ENCODE peak calls at places on chromosome 12, in six cellular contexts. One of them, this sample, is unnamed.

GRCh38 chr12:51049525-51049924 is 1.4 kb downstream of the LETMD1 start:
- DNase-seq in A549: no peak
- DNase-seq in ovary: no peak
- DNase-seq in aorta: no peak
- DNase-seq in breast epithelium: no peak
- DNase-seq in CD4-positive, CD25-positive, alpha-beta regulatory T cell: no peak
- DNase-seq in this sample: no peak

GRCh38 chr12:77442633-77443032 is 377.3 kb upstream of the E2F7 start:
- DNase-seq in A549: no peak
- DNase-seq in ovary: no peak
- DNase-seq in aorta: no peak
- DNase-seq in breast epithelium: no peak
- DNase-seq in CD4-positive, CD25-positive, alpha-beta regulatory T cell: no peak
- DNase-seq in this sample: no peak

GRCh38 chr12:3614806-3615466 is 123.9 kb downstream of the PRMT8 start:
- DNase-seq in A549: no peak
- DNase-seq in ovary: no peak
- DNase-seq in aorta: no peak
- DNase-seq in breast epithelium: no peak
- DNase-seq in CD4-positive, CD25-positive, alpha-beta regulatory T cell: no peak
- DNase-seq in this sample: no peak

GRCh38 chr12:6826734-6827436 is 1.3 kb upstream of the P3H3 start:
- DNase-seq in A549: no peak
- DNase-seq in ovary: peak; percentile 52
- DNase-seq in aorta: peak; percentile 48
- DNase-seq in breast epithelium: no peak
- DNase-seq in CD4-positive, CD25-positive, alpha-beta regulatory T cell: no peak
- DNase-seq in this sample: no peak

GRCh38 chr12:21695896-21696295 is 38.3 kb upstream of the LDHB start:
- DNase-seq in A549: no peak
- DNase-seq in ovary: no peak
- DNase-seq in aorta: no peak
- DNase-seq in breast epithelium: no peak
- DNase-seq in CD4-positive, CD25-positive, alpha-beta regulatory T cell: no peak
- DNase-seq in this sample: no peak

GRCh38 chr12:88334271-88334670 is 192.2 kb downstream of the TMTC3 start:
- DNase-seq in A549: no peak
- DNase-seq in ovary: peak; percentile 36
- DNase-seq in aorta: no peak
- DNase-seq in breast epithelium: no peak
- DNase-seq in CD4-positive, CD25-positive, alpha-beta regulatory T cell: no peak
- DNase-seq in this sample: no peak

GRCh38 chr12:67433393-67434175 is 164.4 kb downstream of the CAND1 start:
- DNase-seq in A549: no peak
- DNase-seq in ovary: no peak
- DNase-seq in aorta: no peak
- DNase-seq in breast epithelium: no peak
- DNase-seq in CD4-positive, CD25-positive, alpha-beta regulatory T cell: no peak
- DNase-seq in this sample: no peak

GRCh38 chr12:95582230-95583058 is 31.2 kb upstream of the USP44 start:
- DNase-seq in A549: peak; percentile 41
- DNase-seq in ovary: no peak
- DNase-seq in aorta: no peak
- DNase-seq in breast epithelium: no peak
- DNase-seq in CD4-positive, CD25-positive, alpha-beta regulatory T cell: no peak
- DNase-seq in this sample: no peak

GRCh38 chr12:66799548-66799947 is 120.7 kb upstream of the GRIP1 start:
- DNase-seq in A549: no peak
- DNase-seq in ovary: no peak
- DNase-seq in aorta: no peak
- DNase-seq in breast epithelium: no peak
- DNase-seq in CD4-positive, CD25-positive, alpha-beta regulatory T cell: no peak
- DNase-seq in this sample: no peak

GRCh38 chr12:93020225-93020997 is 91.3 kb upstream of the EEA1 start:
- DNase-seq in A549: no peak
- DNase-seq in ovary: peak; percentile 44
- DNase-seq in aorta: no peak
- DNase-seq in breast epithelium: no peak
- DNase-seq in CD4-positive, CD25-positive, alpha-beta regulatory T cell: no peak
- DNase-seq in this sample: no peak

GRCh38 chr12:47850153-47851084 is 30.7 kb upstream of the HDAC7 start:
- DNase-seq in A549: no peak
- DNase-seq in ovary: peak; percentile 20
- DNase-seq in aorta: no peak
- DNase-seq in breast epithelium: no peak
- DNase-seq in CD4-positive, CD25-positive, alpha-beta regulatory T cell: no peak
- DNase-seq in this sample: no peak

GRCh38 chr12:753401-754237 is 1.2 kb downstream of the WNK1 start:
- DNase-seq in A549: no peak
- DNase-seq in ovary: peak; percentile 66
- DNase-seq in aorta: peak; percentile 70
- DNase-seq in breast epithelium: peak; percentile 59
- DNase-seq in CD4-positive, CD25-positive, alpha-beta regulatory T cell: peak; percentile 49
- DNase-seq in this sample: peak; percentile 40

GRCh38 chr12:66813137-66813867 is 134.4 kb upstream of the GRIP1 start:
- DNase-seq in A549: no peak
- DNase-seq in ovary: no peak
- DNase-seq in aorta: no peak
- DNase-seq in breast epithelium: no peak
- DNase-seq in CD4-positive, CD25-positive, alpha-beta regulatory T cell: peak; percentile 1
- DNase-seq in this sample: no peak

GRCh38 chr12:67624355-67624754 is 24.2 kb upstream of the DYRK2 start:
- DNase-seq in A549: no peak
- DNase-seq in ovary: no peak
- DNase-seq in aorta: no peak
- DNase-seq in breast epithelium: no peak
- DNase-seq in CD4-positive, CD25-positive, alpha-beta regulatory T cell: no peak
- DNase-seq in this sample: no peak

GRCh38 chr12:50453872-50454271 is 50.9 kb upstream of the DIP2B start:
- DNase-seq in A549: no peak
- DNase-seq in ovary: no peak
- DNase-seq in aorta: no peak
- DNase-seq in breast epithelium: no peak
- DNase-seq in CD4-positive, CD25-positive, alpha-beta regulatory T cell: no peak
- DNase-seq in this sample: no peak

GRCh38 chr12:64082866-64083268 is 139.2 kb downstream of the KICS2 start:
- DNase-seq in A549: no peak
- DNase-seq in ovary: no peak
- DNase-seq in aorta: no peak
- DNase-seq in breast epithelium: no peak
- DNase-seq in CD4-positive, CD25-positive, alpha-beta regulatory T cell: no peak
- DNase-seq in this sample: no peak

GRCh38 chr12:12349711-12350665 is at the start of gene MANSC1:
- DNase-seq in A549: peak; percentile 58
- DNase-seq in ovary: peak; percentile 78
- DNase-seq in aorta: peak; percentile 83
- DNase-seq in breast epithelium: peak; percentile 67
- DNase-seq in CD4-positive, CD25-positive, alpha-beta regulatory T cell: peak; percentile 45
- DNase-seq in this sample: peak; percentile 74

DNA sequence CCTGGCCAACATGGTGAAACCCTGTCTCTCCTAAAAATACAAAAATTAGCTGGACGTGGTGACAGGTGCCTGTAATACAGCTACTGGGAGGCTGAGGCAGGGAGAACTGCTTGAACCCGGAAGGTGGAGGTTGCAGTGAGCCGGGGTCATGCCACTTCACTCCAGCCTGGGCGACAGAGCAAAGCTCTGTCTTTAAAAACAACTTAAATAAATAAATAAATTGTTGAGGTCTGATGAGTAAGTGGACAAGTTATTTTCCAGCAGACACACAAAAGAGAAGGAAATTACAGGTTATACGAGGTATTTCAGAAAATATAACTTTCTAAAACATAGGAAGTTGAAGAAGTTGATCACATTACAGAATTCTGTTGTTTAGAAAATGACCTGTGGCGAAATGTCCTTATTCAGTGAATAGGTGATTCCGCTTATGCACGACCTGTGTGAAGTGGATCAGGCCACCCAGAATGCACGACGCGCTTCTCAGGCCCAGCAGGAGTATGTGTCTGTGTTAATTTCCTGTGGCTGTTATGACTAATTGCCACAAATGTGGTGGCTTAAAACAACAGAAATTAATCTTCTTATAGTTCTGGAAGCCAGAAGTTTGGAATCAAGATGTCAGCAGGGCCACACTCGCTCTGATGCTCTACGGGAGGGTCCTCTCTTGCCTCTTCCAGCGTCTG is 38.0 kb downstream of the P2RX7 start:
- DNase-seq in A549: no peak
- DNase-seq in ovary: no peak
- DNase-seq in aorta: no peak
- DNase-seq in breast epithelium: no peak
- DNase-seq in CD4-positive, CD25-positive, alpha-beta regulatory T cell: no peak
- DNase-seq in this sample: no peak
- H3K27ac ChIP-seq in A549: no peak overlapping the region
- H3K27ac ChIP-seq in ovary: no peak overlapping the region
- H3K27ac ChIP-seq in aorta: no peak overlapping the region
- H3K27ac ChIP-seq in breast epithelium: no peak overlapping the region
- H3K27ac ChIP-seq in CD4-positive, CD25-positive, alpha-beta regulatory T cell: no peak overlapping the region
- H3K27ac ChIP-seq in this sample: no peak overlapping the region

DNA sequence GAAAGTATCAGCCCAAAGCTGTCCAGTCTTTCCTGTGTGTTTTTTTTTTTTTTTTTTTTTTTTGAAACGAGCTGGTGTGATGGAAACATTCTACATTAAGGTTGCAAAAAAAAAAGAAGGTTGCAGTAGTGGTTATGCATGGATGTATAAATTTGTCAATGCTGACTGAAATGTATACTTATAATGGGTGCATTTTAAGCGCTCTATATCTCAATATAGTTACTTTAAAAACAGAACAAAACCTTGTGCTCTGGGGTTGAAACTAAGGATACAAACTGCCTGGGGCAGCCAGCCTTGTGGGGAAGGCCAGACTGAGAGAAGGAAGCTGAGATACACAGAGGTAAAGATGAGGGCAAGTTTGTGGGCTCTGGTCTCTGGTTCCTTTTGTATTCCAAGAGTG is 87.3 kb upstream of the RMST start:
- DNase-seq in A549: no peak
- DNase-seq in ovary: no peak
- DNase-seq in aorta: no peak
- DNase-seq in breast epithelium: no peak
- DNase-seq in CD4-positive, CD25-positive, alpha-beta regulatory T cell: no peak
- DNase-seq in this sample: no peak
- H3K27ac ChIP-seq in A549: no peak overlapping the region
- H3K27ac ChIP-seq in ovary: no peak overlapping the region
- H3K27ac ChIP-seq in aorta: no peak overlapping the region
- H3K27ac ChIP-seq in breast epithelium: no peak overlapping the region
- H3K27ac ChIP-seq in CD4-positive, CD25-positive, alpha-beta regulatory T cell: no peak overlapping the region
- H3K27ac ChIP-seq in this sample: no peak overlapping the region

GRCh38 chr12:108789546-108789945 is 58.2 kb upstream of the CORO1C start:
- DNase-seq in A549: no peak
- DNase-seq in ovary: no peak
- DNase-seq in aorta: no peak
- DNase-seq in breast epithelium: no peak
- DNase-seq in CD4-positive, CD25-positive, alpha-beta regulatory T cell: no peak
- DNase-seq in this sample: no peak

GRCh38 chr12:108797677-108798076 is 59.7 kb downstream of the SSH1 start:
- DNase-seq in A549: no peak
- DNase-seq in ovary: no peak
- DNase-seq in aorta: no peak
- DNase-seq in breast epithelium: no peak
- DNase-seq in CD4-positive, CD25-positive, alpha-beta regulatory T cell: no peak
- DNase-seq in this sample: no peak

GRCh38 chr12:108792361-108793292 is 61.3 kb upstream of the CORO1C start:
- DNase-seq in A549: no peak
- DNase-seq in ovary: no peak
- DNase-seq in aorta: no peak
- DNase-seq in breast epithelium: no peak
- DNase-seq in CD4-positive, CD25-positive, alpha-beta regulatory T cell: no peak
- DNase-seq in this sample: no peak

GRCh38 chr12:108798551-108799221 is 58.7 kb downstream of the SSH1 start:
- DNase-seq in A549: no peak
- DNase-seq in ovary: no peak
- DNase-seq in aorta: peak; percentile 55
- DNase-seq in breast epithelium: no peak
- DNase-seq in CD4-positive, CD25-positive, alpha-beta regulatory T cell: no peak
- DNase-seq in this sample: peak; percentile 32

GRCh38 chr12:108793756-108794441 is 62.6 kb upstream of the CORO1C start:
- DNase-seq in A549: no peak
- DNase-seq in ovary: no peak
- DNase-seq in aorta: peak; percentile 73
- DNase-seq in breast epithelium: no peak
- DNase-seq in CD4-positive, CD25-positive, alpha-beta regulatory T cell: no peak
- DNase-seq in this sample: no peak
- H3K27ac ChIP-seq in A549: no peak overlapping the region
- H3K27ac ChIP-seq in ovary: peak overlapping the region; percentile 22
- H3K27ac ChIP-seq in aorta: peak overlapping the region; percentile 96
- H3K27ac ChIP-seq in breast epithelium: no peak overlapping the region
- H3K27ac ChIP-seq in CD4-positive, CD25-positive, alpha-beta regulatory T cell: no peak overlapping the region
- H3K27ac ChIP-seq in this sample: no peak overlapping the region

GRCh38 chr12:28130234-28130624 is 60.0 kb upstream of the CCDC91 start:
- DNase-seq in A549: no peak
- DNase-seq in ovary: no peak
- DNase-seq in aorta: no peak
- DNase-seq in breast epithelium: no peak
- DNase-seq in CD4-positive, CD25-positive, alpha-beta regulatory T cell: no peak
- DNase-seq in this sample: no peak

GRCh38 chr12:28132398-28132797 is 57.9 kb upstream of the CCDC91 start:
- DNase-seq in A549: no peak
- DNase-seq in ovary: no peak
- DNase-seq in aorta: no peak
- DNase-seq in breast epithelium: no peak
- DNase-seq in CD4-positive, CD25-positive, alpha-beta regulatory T cell: no peak
- DNase-seq in this sample: no peak

GRCh38 chr12:28129031-28129430 is 61.2 kb upstream of the CCDC91 start:
- DNase-seq in A549: no peak
- DNase-seq in ovary: no peak
- DNase-seq in aorta: no peak
- DNase-seq in breast epithelium: no peak
- DNase-seq in CD4-positive, CD25-positive, alpha-beta regulatory T cell: no peak
- DNase-seq in this sample: no peak

GRCh38 chr12:28127455-28127854 is 62.8 kb upstream of the CCDC91 start:
- DNase-seq in A549: no peak
- DNase-seq in ovary: no peak
- DNase-seq in aorta: no peak
- DNase-seq in breast epithelium: no peak
- DNase-seq in CD4-positive, CD25-positive, alpha-beta regulatory T cell: no peak
- DNase-seq in this sample: no peak

GRCh38 chr12:28130625-28131598 is 59.3 kb upstream of the CCDC91 start:
- DNase-seq in A549: peak; percentile 27
- DNase-seq in ovary: peak; percentile 57
- DNase-seq in aorta: peak; percentile 83
- DNase-seq in breast epithelium: no peak
- DNase-seq in CD4-positive, CD25-positive, alpha-beta regulatory T cell: no peak
- DNase-seq in this sample: no peak
- H3K27ac ChIP-seq in A549: peak overlapping the region; percentile 54
- H3K27ac ChIP-seq in ovary: peak overlapping the region; percentile 30
- H3K27ac ChIP-seq in aorta: peak overlapping the region; percentile 86
- H3K27ac ChIP-seq in breast epithelium: no peak overlapping the region
- H3K27ac ChIP-seq in CD4-positive, CD25-positive, alpha-beta regulatory T cell: no peak overlapping the region
- H3K27ac ChIP-seq in this sample: no peak overlapping the region